ENCODE peak calls at places on chromosome 3, in seven cellular contexts. One of them, this sample, is unnamed.

GRCh38 chr3:53845103-53845880 is 927 bp downstream of the CHDH start:
- DNase-seq in GM23338: peak; percentile 92
- DNase-seq in GM23248: peak; percentile 63
- DNase-seq in neural progenitor cell: peak; percentile 80
- DNase-seq in OCI-LY7: peak; percentile 20
- DNase-seq in HCT116: peak; percentile 49
- DNase-seq in hepatocyte: peak; percentile 71
- DNase-seq in this sample: peak; percentile 67

GRCh38 chr3:136181741-136182140 is 14.4 kb downstream of the MSL2 start:
- DNase-seq in GM23338: no peak
- DNase-seq in GM23248: no peak
- DNase-seq in neural progenitor cell: no peak
- DNase-seq in OCI-LY7: no peak
- DNase-seq in HCT116: no peak
- DNase-seq in hepatocyte: no peak
- DNase-seq in this sample: no peak

GRCh38 chr3:24510030-24510648 is 15.5 kb upstream of the THRB start:
- DNase-seq in GM23338: no peak
- DNase-seq in GM23248: no peak
- DNase-seq in neural progenitor cell: no peak
- DNase-seq in OCI-LY7: no peak
- DNase-seq in HCT116: no peak
- DNase-seq in hepatocyte: no peak
- DNase-seq in this sample: peak; percentile 73

GRCh38 chr3:13137808-13138565 is 64.8 kb upstream of the IQSEC1 start:
- DNase-seq in GM23338: no peak
- DNase-seq in GM23248: no peak
- DNase-seq in neural progenitor cell: peak; percentile 33
- DNase-seq in OCI-LY7: no peak
- DNase-seq in HCT116: no peak
- DNase-seq in hepatocyte: no peak
- DNase-seq in this sample: no peak

GRCh38 chr3:61571516-61572336 is 10.4 kb downstream of the PTPRG start:
- DNase-seq in GM23338: peak; percentile 50
- DNase-seq in GM23248: peak; percentile 84
- DNase-seq in neural progenitor cell: no peak
- DNase-seq in OCI-LY7: no peak
- DNase-seq in HCT116: no peak
- DNase-seq in hepatocyte: no peak
- DNase-seq in this sample: no peak

GRCh38 chr3:52798978-52799476 is 4.4 kb downstream of the ITIH3 start:
- DNase-seq in GM23338: peak; percentile 82
- DNase-seq in GM23248: peak; percentile 24
- DNase-seq in neural progenitor cell: peak; percentile 49
- DNase-seq in OCI-LY7: peak; percentile 41
- DNase-seq in HCT116: peak; percentile 31
- DNase-seq in hepatocyte: peak; percentile 31
- DNase-seq in this sample: peak; percentile 76

GRCh38 chr3:86029590-86029989 is 961.4 kb downstream of the VGLL3 start:
- DNase-seq in GM23338: peak; percentile 3
- DNase-seq in GM23248: no peak
- DNase-seq in neural progenitor cell: no peak
- DNase-seq in OCI-LY7: no peak
- DNase-seq in HCT116: no peak
- DNase-seq in hepatocyte: no peak
- DNase-seq in this sample: peak; percentile 89

GRCh38 chr3:112378989-112379692 is 46.2 kb downstream of the CD200 start:
- DNase-seq in GM23338: peak; percentile 24
- DNase-seq in GM23248: peak; percentile 73
- DNase-seq in neural progenitor cell: no peak
- DNase-seq in OCI-LY7: no peak
- DNase-seq in HCT116: no peak
- DNase-seq in hepatocyte: peak; percentile 42
- DNase-seq in this sample: no peak

GRCh38 chr3:170762081-170762480 is 107.9 kb downstream of the RPL22L1 start:
- DNase-seq in GM23338: no peak
- DNase-seq in GM23248: peak; percentile 10
- DNase-seq in neural progenitor cell: no peak
- DNase-seq in OCI-LY7: no peak
- DNase-seq in HCT116: no peak
- DNase-seq in hepatocyte: no peak
- DNase-seq in this sample: no peak

GRCh38 chr3:140453750-140454149 is 224.1 kb upstream of the TRIM42 start:
- DNase-seq in GM23338: no peak
- DNase-seq in GM23248: no peak
- DNase-seq in neural progenitor cell: no peak
- DNase-seq in OCI-LY7: no peak
- DNase-seq in HCT116: no peak
- DNase-seq in hepatocyte: no peak
- DNase-seq in this sample: no peak

GRCh38 chr3:15064299-15064834 is 748 bp downstream of the MRPS25 start:
- DNase-seq in GM23338: peak; percentile 37
- DNase-seq in GM23248: peak; percentile 72
- DNase-seq in neural progenitor cell: peak; percentile 18
- DNase-seq in OCI-LY7: peak; percentile 54
- DNase-seq in HCT116: no peak
- DNase-seq in hepatocyte: peak; percentile 28
- DNase-seq in this sample: peak; percentile 32

GRCh38 chr3:53164911-53165310 is 3.9 kb downstream of the PRKCD start:
- DNase-seq in GM23338: peak; percentile 57
- DNase-seq in GM23248: no peak
- DNase-seq in neural progenitor cell: no peak
- DNase-seq in OCI-LY7: no peak
- DNase-seq in HCT116: no peak
- DNase-seq in hepatocyte: no peak
- DNase-seq in this sample: no peak

GRCh38 chr3:140203510-140203909 is 268.5 kb downstream of the CLSTN2 start:
- DNase-seq in GM23338: peak; percentile 26
- DNase-seq in GM23248: no peak
- DNase-seq in neural progenitor cell: peak; percentile 80
- DNase-seq in OCI-LY7: no peak
- DNase-seq in HCT116: no peak
- DNase-seq in hepatocyte: no peak
- DNase-seq in this sample: no peak

GRCh38 chr3:71454513-71455423 is 128.8 kb downstream of the FOXP1 start:
- DNase-seq in GM23338: no peak
- DNase-seq in GM23248: no peak
- DNase-seq in neural progenitor cell: no peak
- DNase-seq in OCI-LY7: peak; percentile 77
- DNase-seq in HCT116: no peak
- DNase-seq in hepatocyte: no peak
- DNase-seq in this sample: no peak

GRCh38 chr3:52688266-52688665 is 2.4 kb downstream of the GNL3 start:
- DNase-seq in GM23338: no peak
- DNase-seq in GM23248: no peak
- DNase-seq in neural progenitor cell: no peak
- DNase-seq in OCI-LY7: no peak
- DNase-seq in HCT116: no peak
- DNase-seq in hepatocyte: no peak
- DNase-seq in this sample: peak; percentile 51

GRCh38 chr3:189862385-189863023 is 231.3 kb downstream of the TP63 start:
- DNase-seq in GM23338: no peak
- DNase-seq in GM23248: peak; percentile 61
- DNase-seq in neural progenitor cell: no peak
- DNase-seq in OCI-LY7: no peak
- DNase-seq in HCT116: no peak
- DNase-seq in hepatocyte: no peak
- DNase-seq in this sample: no peak

GRCh38 chr3:10887015-10887414 is 71.0 kb downstream of the SLC6A11 start:
- DNase-seq in GM23338: no peak
- DNase-seq in GM23248: no peak
- DNase-seq in neural progenitor cell: no peak
- DNase-seq in OCI-LY7: no peak
- DNase-seq in HCT116: no peak
- DNase-seq in hepatocyte: no peak
- DNase-seq in this sample: no peak

GRCh38 chr3:156150434-156151066 is 30.2 kb downstream of the KCNAB1 start:
- DNase-seq in GM23338: peak; percentile 80
- DNase-seq in GM23248: peak; percentile 82
- DNase-seq in neural progenitor cell: peak; percentile 68
- DNase-seq in OCI-LY7: peak; percentile 52
- DNase-seq in HCT116: peak; percentile 41
- DNase-seq in hepatocyte: peak; percentile 72
- DNase-seq in this sample: peak; percentile 82

GRCh38 chr3:63992461-63993209 is 30.7 kb downstream of the PSMD6 start:
- DNase-seq in GM23338: no peak
- DNase-seq in GM23248: no peak
- DNase-seq in neural progenitor cell: no peak
- DNase-seq in OCI-LY7: no peak
- DNase-seq in HCT116: no peak
- DNase-seq in hepatocyte: no peak
- DNase-seq in this sample: no peak
- H3K36me3 ChIP-seq in GM23338: peaks cover 11% of the 10 kb centered on the region
- H3K36me3 ChIP-seq in GM23248: peaks cover 70% of the 10 kb centered on the region
- H3K36me3 ChIP-seq in neural progenitor cell: peaks cover 14% of the 10 kb centered on the region
- H3K36me3 ChIP-seq in OCI-LY7: peaks cover 99% of the 10 kb centered on the region
- H3K36me3 ChIP-seq in HCT116: peaks cover 23% of the 10 kb centered on the region
- H3K36me3 ChIP-seq in hepatocyte: peaks cover 3% of the 10 kb centered on the region
- H3K36me3 ChIP-seq in this sample: no peaks in the 10 kb centered on the region

GRCh38 chr3:166554006-166554405 is 716.8 kb upstream of the BCHE start:
- DNase-seq in GM23338: no peak
- DNase-seq in GM23248: no peak
- DNase-seq in neural progenitor cell: no peak
- DNase-seq in OCI-LY7: no peak
- DNase-seq in HCT116: no peak
- DNase-seq in hepatocyte: no peak
- DNase-seq in this sample: no peak
- H3K27ac ChIP-seq in GM23338: no peak overlapping the region
- H3K27ac ChIP-seq in GM23248: no peak overlapping the region
- H3K27ac ChIP-seq in neural progenitor cell: no peak overlapping the region
- H3K27ac ChIP-seq in OCI-LY7: no peak overlapping the region
- H3K27ac ChIP-seq in HCT116: no peak overlapping the region
- H3K27ac ChIP-seq in hepatocyte: no peak overlapping the region
- H3K27ac ChIP-seq in this sample: no peak overlapping the region

GRCh38 chr3:123067689-123068226 is 933 bp downstream of the PDIA5 start:
- DNase-seq in GM23338: peak; percentile 33
- DNase-seq in GM23248: peak; percentile 64
- DNase-seq in neural progenitor cell: no peak
- DNase-seq in OCI-LY7: peak; percentile 43
- DNase-seq in HCT116: no peak
- DNase-seq in hepatocyte: no peak
- DNase-seq in this sample: peak; percentile 74

GRCh38 chr3:123066599-123066895 is 278 bp upstream of the PDIA5 start:
- DNase-seq in GM23338: no peak
- DNase-seq in GM23248: no peak
- DNase-seq in neural progenitor cell: no peak
- DNase-seq in OCI-LY7: no peak
- DNase-seq in HCT116: no peak
- DNase-seq in hepatocyte: no peak
- DNase-seq in this sample: no peak

GRCh38 chr3:123069021-123069381 is 2.2 kb downstream of the PDIA5 start:
- DNase-seq in GM23338: no peak
- DNase-seq in GM23248: no peak
- DNase-seq in neural progenitor cell: no peak
- DNase-seq in OCI-LY7: no peak
- DNase-seq in HCT116: no peak
- DNase-seq in hepatocyte: no peak
- DNase-seq in this sample: no peak

GRCh38 chr3:123066896-123067688 is at the start of gene PDIA5:
- DNase-seq in GM23338: peak; percentile 96
- DNase-seq in GM23248: peak; percentile 96
- DNase-seq in neural progenitor cell: peak; percentile 93
- DNase-seq in OCI-LY7: peak; percentile 67
- DNase-seq in HCT116: peak; percentile 77
- DNase-seq in hepatocyte: peak; percentile 94
- DNase-seq in this sample: peak; percentile 95

GRCh38 chr3:123068227-123069020 is 1.6 kb downstream of the PDIA5 start:
- DNase-seq in GM23338: peak; percentile 82
- DNase-seq in GM23248: peak; percentile 57
- DNase-seq in neural progenitor cell: no peak
- DNase-seq in OCI-LY7: no peak
- DNase-seq in HCT116: peak; percentile 45
- DNase-seq in hepatocyte: peak; percentile 48
- DNase-seq in this sample: peak; percentile 46
- TF ChIP-seq EZH2phosphoT487 in GM23338: no peak
- TF ChIP-seq EZH2phosphoT487 in GM23248: no peak
- TF ChIP-seq EZH2phosphoT487 in neural progenitor cell: no peak
- TF ChIP-seq EZH2phosphoT487 in OCI-LY7: no peak
- TF ChIP-seq EZH2phosphoT487 in HCT116: no peak
- TF ChIP-seq EZH2phosphoT487 in hepatocyte: no peak
- TF ChIP-seq EZH2phosphoT487 in this sample: no peak

GRCh38 chr3:45978348-45978747 is 17.3 kb downstream of the FYCO1 start:
- DNase-seq in GM23338: no peak
- DNase-seq in GM23248: no peak
- DNase-seq in neural progenitor cell: no peak
- DNase-seq in OCI-LY7: no peak
- DNase-seq in HCT116: no peak
- DNase-seq in hepatocyte: peak; percentile 35
- DNase-seq in this sample: peak; percentile 77

GRCh38 chr3:45980229-45980813 is 15.3 kb downstream of the FYCO1 start:
- DNase-seq in GM23338: no peak
- DNase-seq in GM23248: no peak
- DNase-seq in neural progenitor cell: no peak
- DNase-seq in OCI-LY7: no peak
- DNase-seq in HCT116: no peak
- DNase-seq in hepatocyte: no peak
- DNase-seq in this sample: no peak

GRCh38 chr3:45979378-45979777 is 16.2 kb downstream of the FYCO1 start:
- DNase-seq in GM23338: no peak
- DNase-seq in GM23248: no peak
- DNase-seq in neural progenitor cell: no peak
- DNase-seq in OCI-LY7: no peak
- DNase-seq in HCT116: no peak
- DNase-seq in hepatocyte: no peak
- DNase-seq in this sample: no peak

GRCh38 chr3:45981321-45982038 is 14.1 kb downstream of the FYCO1 start:
- DNase-seq in GM23338: no peak
- DNase-seq in GM23248: peak; percentile 46
- DNase-seq in neural progenitor cell: no peak
- DNase-seq in OCI-LY7: no peak
- DNase-seq in HCT116: no peak
- DNase-seq in hepatocyte: no peak
- DNase-seq in this sample: no peak

GRCh38 chr3:45980819-45981218 is 14.8 kb downstream of the FYCO1 start:
- DNase-seq in GM23338: no peak
- DNase-seq in GM23248: peak; percentile 48
- DNase-seq in neural progenitor cell: no peak
- DNase-seq in OCI-LY7: no peak
- DNase-seq in HCT116: no peak
- DNase-seq in hepatocyte: no peak
- DNase-seq in this sample: no peak
- H3K36me3 ChIP-seq in GM23338: peaks cover 57% of the 10 kb centered on the region
- H3K36me3 ChIP-seq in GM23248: peaks cover 6% of the 10 kb centered on the region
- H3K36me3 ChIP-seq in neural progenitor cell: peaks cover 7% of the 10 kb centered on the region
- H3K36me3 ChIP-seq in OCI-LY7: peaks cover 85% of the 10 kb centered on the region
- H3K36me3 ChIP-seq in HCT116: peaks cover 27% of the 10 kb centered on the region
- H3K36me3 ChIP-seq in hepatocyte: peaks cover 6% of the 10 kb centered on the region
- H3K36me3 ChIP-seq in this sample: peaks cover 42% of the 10 kb centered on the region

This sample was measured in PC-3.